ENCODE peak calls at places on chromosomes 5 and 9, in four cellular contexts. One of them, this sample, is unnamed.

GRCh38 chr9:81529556-81530193 is 159.7 kb downstream of the TLE1 start:
- DNase-seq in HepG2: peak
- DNase-seq in upper lobe of left lung: no peak
- DNase-seq in breast epithelium: no peak
- DNase-seq in this sample: no peak

GRCh38 chr5:119341452-119342349 is 14.1 kb upstream of the TNFAIP8 start:
- DNase-seq in breast epithelium: no peak
- DNase-seq in upper lobe of left lung: no peak
- DNase-seq in HepG2: no peak
- DNase-seq in this sample: no peak

GRCh38 chr5:34743878-34744277 is 87.8 kb downstream of the RAI14 start:
- DNase-seq in HepG2: no peak
- DNase-seq in breast epithelium: no peak
- DNase-seq in upper lobe of left lung: no peak
- DNase-seq in this sample: no peak

GRCh38 chr5:59759600-59760357 is 133.7 kb downstream of the PDE4D start:
- DNase-seq in breast epithelium: no peak
- DNase-seq in HepG2: no peak
- DNase-seq in upper lobe of left lung: no peak
- DNase-seq in this sample: no peak

GRCh38 chr9:18071651-18072060 is 402.3 kb upstream of the ADAMTSL1 start:
- DNase-seq in breast epithelium: no peak
- DNase-seq in HepG2: no peak
- DNase-seq in upper lobe of left lung: no peak
- DNase-seq in this sample: no peak

GRCh38 chr5:128537306-128537998 is 593 bp downstream of the FBN2 start:
- DNase-seq in breast epithelium: no peak
- DNase-seq in upper lobe of left lung: peak
- DNase-seq in HepG2: no peak
- DNase-seq in this sample: peak

GRCh38 chr5:1048861-1049838 is 40.5 kb downstream of the NKD2 start:
- DNase-seq in breast epithelium: no peak
- DNase-seq in upper lobe of left lung: peak
- DNase-seq in HepG2: no peak
- DNase-seq in this sample: no peak

GRCh38 chr5:126658526-126658925 is 57.8 kb downstream of the PHAX start:
- DNase-seq in breast epithelium: no peak
- DNase-seq in upper lobe of left lung: no peak
- DNase-seq in HepG2: no peak
- DNase-seq in this sample: no peak

GRCh38 chr9:116278326-116278725 is 124.7 kb downstream of the PAPPA start:
- DNase-seq in HepG2: no peak
- DNase-seq in upper lobe of left lung: no peak
- DNase-seq in breast epithelium: no peak
- DNase-seq in this sample: no peak

GRCh38 chr9:92737611-92738299 is 26.9 kb downstream of the BICD2 start:
- DNase-seq in upper lobe of left lung: no peak
- DNase-seq in breast epithelium: no peak
- DNase-seq in HepG2: no peak
- DNase-seq in this sample: no peak

GRCh38 chr9:114072181-114073140 is 5.6 kb downstream of the AMBP start:
- DNase-seq in upper lobe of left lung: no peak
- DNase-seq in breast epithelium: peak
- DNase-seq in HepG2: no peak
- DNase-seq in this sample: no peak

GRCh38 chr9:137242329-137243204 is 1.5 kb downstream of the TUBB4B start:
- DNase-seq in HepG2: no peak
- DNase-seq in upper lobe of left lung: peak
- DNase-seq in breast epithelium: no peak
- DNase-seq in this sample: peak

GRCh38 chr9:32928145-32928763 is 73.2 kb downstream of the APTX start:
- DNase-seq in upper lobe of left lung: no peak
- DNase-seq in HepG2: no peak
- DNase-seq in breast epithelium: no peak
- DNase-seq in this sample: no peak

GRCh38 chr5:65305913-65306312 is 175.8 kb downstream of the ADAMTS6 start:
- DNase-seq in upper lobe of left lung: no peak
- DNase-seq in HepG2: peak
- DNase-seq in breast epithelium: no peak
- DNase-seq in this sample: no peak

GRCh38 chr5:142143878-142144277 is 35.3 kb downstream of the NDFIP1 start:
- DNase-seq in breast epithelium: no peak
- DNase-seq in upper lobe of left lung: no peak
- DNase-seq in HepG2: peak
- DNase-seq in this sample: peak

GRCh38 chr5:150278916-150279315 is 10.7 kb downstream of the CAMK2A start:
- DNase-seq in breast epithelium: no peak
- DNase-seq in upper lobe of left lung: no peak
- DNase-seq in HepG2: no peak
- DNase-seq in this sample: no peak

GRCh38 chr5:167587768-167588167 is 703.7 kb upstream of the WWC1 start:
- DNase-seq in HepG2: peak
- DNase-seq in breast epithelium: no peak
- DNase-seq in upper lobe of left lung: no peak
- DNase-seq in this sample: no peak

GRCh38 chr5:176144508-176144907 is 93.7 kb upstream of the SIMC1 start:
- DNase-seq in HepG2: no peak
- DNase-seq in upper lobe of left lung: no peak
- DNase-seq in breast epithelium: no peak
- DNase-seq in this sample: no peak

GRCh38 chr5:174086751-174087150 is 41.2 kb downstream of the NSG2 start:
- DNase-seq in HepG2: no peak
- DNase-seq in upper lobe of left lung: no peak
- DNase-seq in breast epithelium: no peak
- DNase-seq in this sample: no peak

GRCh38 chr9:91192785-91193657 is 168.7 kb downstream of the AUH start:
- DNase-seq in HepG2: peak
- DNase-seq in upper lobe of left lung: peak
- DNase-seq in breast epithelium: peak
- DNase-seq in this sample: peak

GRCh38 chr9:70510157-70510770 is 95.8 kb upstream of the KLF9 start:
- DNase-seq in upper lobe of left lung: no peak
- DNase-seq in breast epithelium: no peak
- DNase-seq in HepG2: peak
- DNase-seq in this sample: peak

GRCh38 chr9:87613265-87614111 is 112.4 kb upstream of the CTSL start:
- DNase-seq in HepG2: peak
- DNase-seq in breast epithelium: peak
- DNase-seq in upper lobe of left lung: no peak
- DNase-seq in this sample: no peak

GRCh38 chr9:71644819-71645362 is 123.4 kb downstream of the CEMIP2 start:
- DNase-seq in HepG2: no peak
- DNase-seq in upper lobe of left lung: no peak
- DNase-seq in breast epithelium: no peak
- DNase-seq in this sample: no peak

GRCh38 chr5:33939863-33940262 is 3.7 kb downstream of the RXFP3 start:
- DNase-seq in HepG2: no peak
- DNase-seq in breast epithelium: no peak
- DNase-seq in upper lobe of left lung: no peak
- DNase-seq in this sample: no peak

GRCh38 chr5:163846512-163846911 is 341.1 kb downstream of the MAT2B start:
- DNase-seq in breast epithelium: no peak
- DNase-seq in upper lobe of left lung: no peak
- DNase-seq in HepG2: no peak
- DNase-seq in this sample: no peak

GRCh38 chr9:6645153-6646027 is at the start of gene GLDC:
- DNase-seq in upper lobe of left lung: peak
- DNase-seq in HepG2: peak
- DNase-seq in breast epithelium: peak
- DNase-seq in this sample: peak

GRCh38 chr9:36865731-36866635 is 168.1 kb downstream of the PAX5 start:
- DNase-seq in upper lobe of left lung: peak
- DNase-seq in breast epithelium: no peak
- DNase-seq in HepG2: no peak
- DNase-seq in this sample: no peak

GRCh38 chr5:176440932-176441706 is 7.1 kb upstream of the FAF2 start:
- DNase-seq in HepG2: peak
- DNase-seq in upper lobe of left lung: no peak
- DNase-seq in breast epithelium: no peak
- DNase-seq in this sample: no peak

GRCh38 chr5:77239126-77239741 is 28.8 kb downstream of the PDE8B start:
- DNase-seq in breast epithelium: no peak
- DNase-seq in HepG2: peak
- DNase-seq in upper lobe of left lung: no peak
- DNase-seq in this sample: peak

GRCh38 chr5:102858221-102858620 is 103.1 kb downstream of the PAM start:
- DNase-seq in HepG2: no peak
- DNase-seq in upper lobe of left lung: no peak
- DNase-seq in breast epithelium: no peak
- DNase-seq in this sample: peak

GRCh38 chr5:171823269-171823668 is 37.7 kb downstream of the SMIM23 start:
- DNase-seq in upper lobe of left lung: no peak
- DNase-seq in HepG2: no peak
- DNase-seq in breast epithelium: no peak
- DNase-seq in this sample: no peak

GRCh38 chr5:41841325-41841724 is 28.9 kb downstream of the OXCT1 start:
- DNase-seq in breast epithelium: no peak
- DNase-seq in upper lobe of left lung: no peak
- DNase-seq in HepG2: no peak
- DNase-seq in this sample: no peak

GRCh38 chr9:122837266-122837850 is 9.0 kb upstream of the PDCL start:
- DNase-seq in HepG2: no peak
- DNase-seq in upper lobe of left lung: peak
- DNase-seq in breast epithelium: no peak
- DNase-seq in this sample: no peak

GRCh38 chr5:88880196-88880595 is 2.8 kb downstream of the MEF2C start:
- DNase-seq in breast epithelium: no peak
- DNase-seq in upper lobe of left lung: no peak
- DNase-seq in HepG2: no peak
- DNase-seq in this sample: no peak

GRCh38 chr5:77418601-77419591 is 73.2 kb downstream of the WDR41 start:
- DNase-seq in HepG2: no peak
- DNase-seq in breast epithelium: no peak
- DNase-seq in upper lobe of left lung: no peak
- DNase-seq in this sample: no peak

GRCh38 chr5:53343187-53343586 is 137.2 kb upstream of the FST start:
- DNase-seq in HepG2: no peak
- DNase-seq in upper lobe of left lung: no peak
- DNase-seq in breast epithelium: no peak
- DNase-seq in this sample: no peak

GRCh38 chr9:120875954-120876841 is 790 bp downstream of the PHF19 start:
- DNase-seq in HepG2: peak
- DNase-seq in upper lobe of left lung: peak
- DNase-seq in breast epithelium: peak
- DNase-seq in this sample: peak
- TF ChIP-seq POLR2A in HepG2: peak
- TF ChIP-seq POLR2A in upper lobe of left lung: peak
- TF ChIP-seq POLR2A in breast epithelium: no peak
- TF ChIP-seq POLR2A in this sample: peak

DNA sequence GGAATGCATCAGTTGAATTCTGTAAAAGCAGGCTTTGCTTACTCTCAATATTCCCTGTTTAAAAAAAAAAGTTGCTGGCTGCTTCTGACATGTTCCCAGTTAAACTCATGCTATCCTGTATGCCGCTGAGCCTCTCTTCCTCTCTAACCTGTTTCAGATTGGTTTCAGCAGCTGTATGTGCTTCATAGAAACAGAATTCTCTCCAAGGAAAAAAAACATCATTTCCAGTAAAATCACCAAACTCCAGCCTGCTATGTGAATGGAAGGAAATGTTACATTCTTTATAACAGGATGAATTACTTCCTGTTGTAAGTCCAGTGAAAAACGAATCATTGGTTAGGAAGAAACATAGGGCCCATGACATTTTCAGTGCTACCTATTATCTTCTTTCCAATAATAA is 25.7 kb upstream of the KCNV2 start:
- DNase-seq in breast epithelium: no peak
- DNase-seq in upper lobe of left lung: no peak
- DNase-seq in HepG2: no peak
- DNase-seq in this sample: no peak
- TF ChIP-seq POLR2A in breast epithelium: no peak
- TF ChIP-seq POLR2A in upper lobe of left lung: no peak
- TF ChIP-seq POLR2A in HepG2: no peak
- TF ChIP-seq POLR2A in this sample: no peak

GRCh38 chr9:131419716-131420115 is 25.8 kb downstream of the PRRC2B start:
- DNase-seq in HepG2: no peak
- DNase-seq in breast epithelium: no peak
- DNase-seq in upper lobe of left lung: no peak
- DNase-seq in this sample: no peak
- TF ChIP-seq POLR2A in HepG2: no peak
- TF ChIP-seq POLR2A in breast epithelium: no peak
- TF ChIP-seq POLR2A in upper lobe of left lung: no peak
- TF ChIP-seq POLR2A in this sample: no peak

GRCh38 chr5:95823738-95824609 is 1.4 kb upstream of the GLRX start:
- DNase-seq in breast epithelium: no peak
- DNase-seq in upper lobe of left lung: no peak
- DNase-seq in HepG2: peak
- DNase-seq in this sample: peak
- TF ChIP-seq POLR2A in breast epithelium: no peak
- TF ChIP-seq POLR2A in upper lobe of left lung: no peak
- TF ChIP-seq POLR2A in HepG2: peak
- TF ChIP-seq POLR2A in this sample: peak

DNA sequence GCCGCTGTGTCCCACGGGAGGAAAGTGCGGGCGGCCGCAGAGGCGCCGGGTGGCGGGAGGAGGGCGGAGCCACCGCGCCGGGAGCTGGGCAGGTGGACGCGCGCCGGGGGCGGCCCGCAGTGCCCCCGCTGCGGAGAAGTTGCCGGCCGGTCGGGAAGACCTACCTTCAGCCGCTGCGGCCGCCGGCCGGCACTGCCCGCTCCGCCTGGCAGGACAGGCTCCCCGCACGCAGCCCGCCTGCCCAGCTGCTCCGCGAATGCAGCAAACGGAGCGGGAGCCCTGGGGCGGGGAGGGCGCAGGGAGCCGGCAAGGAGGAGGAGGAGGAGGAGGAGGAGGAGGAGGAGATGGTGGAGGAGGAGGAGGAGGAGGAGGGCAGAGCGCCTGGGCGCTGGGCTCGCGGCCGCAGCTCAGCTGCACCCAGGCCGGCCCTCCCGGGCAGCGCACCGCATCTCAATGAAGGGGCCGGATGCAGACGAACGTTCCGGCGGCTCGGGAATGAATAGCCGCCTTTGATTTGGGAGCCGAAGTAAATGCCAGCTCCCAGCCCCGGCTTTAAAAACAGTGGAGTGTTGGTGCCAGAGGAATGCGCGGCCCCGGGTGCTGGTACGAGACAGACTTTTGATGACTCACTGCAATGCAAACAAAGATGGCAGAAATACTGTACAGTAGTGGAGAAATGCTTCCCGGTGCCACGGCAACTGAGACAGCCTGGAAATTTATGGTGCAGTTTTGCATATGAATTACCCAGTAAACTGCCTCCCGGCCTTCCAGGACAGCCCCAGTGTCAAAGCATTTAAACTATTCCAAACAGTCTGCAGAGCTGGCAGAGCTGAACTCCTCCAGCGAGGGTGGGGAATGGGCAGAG is 43.3 kb downstream of the NACC2 start:
- DNase-seq in breast epithelium: peak
- DNase-seq in HepG2: peak
- DNase-seq in upper lobe of left lung: peak
- DNase-seq in this sample: no peak
- TF ChIP-seq POLR2A in breast epithelium: no peak
- TF ChIP-seq POLR2A in HepG2: peak
- TF ChIP-seq POLR2A in upper lobe of left lung: no peak
- TF ChIP-seq POLR2A in this sample: no peak

This sample was measured in erythroblast.